ENCODE peak calls at places on chromosomes 12 and 14, in ten cellular contexts. R is PC-3; O is GM12878; N is GM23338; S is uterus; Q is ovary; H is tibial artery; Z is psoas muscle; L is heart right ventricle; K is CD4-positive, alpha-beta T cell. W is an unnamed sample.

GRCh38 chr14:75132374-75133086 is 5.7 kb upstream of the NEK9 start:
- DNase-seq in O (peak; percentile 66), L (no peak), H (no peak), K (peak; percentile 6), S (peak; percentile 69), Q (no peak), R (peak; percentile 93), Z (no peak), N (peak; percentile 87), W (peak; percentile 35)

GRCh38 chr12:66156654-66157053 is 13.1 kb downstream of the TMBIM4 start:
- DNase-seq in S (no peak), L (no peak), K (no peak), Z (no peak), O (no peak), Q (no peak), H (no peak), R (peak; percentile 59), N (no peak), W (no peak)

GRCh38 chr14:64746298-64747250 is 42.4 kb downstream of the PLEKHG3 start:
- DNase-seq in R (no peak), O (no peak), L (no peak), S (no peak), H (no peak), Z (no peak), Q (no peak), K (no peak), N (no peak), W (no peak)

GRCh38 chr14:97977711-97978261 is 1180.6 kb downstream of the VRK1 start:
- DNase-seq in O (no peak), K (peak; percentile 76), N (no peak), Q (peak; percentile 81), H (peak; percentile 91), L (peak; percentile 83), S (peak; percentile 81), Z (peak; percentile 77), R (peak; percentile 70), W (peak; percentile 3)

GRCh38 chr14:54342806-54343205 is 54.0 kb upstream of the CDKN3 start:
- DNase-seq in S (no peak), O (no peak), R (no peak), N (no peak), H (no peak), L (no peak), Z (no peak), Q (no peak), K (no peak), W (no peak)

GRCh38 chr12:80712866-80713265 is 3.8 kb upstream of the MYF5 start:
- DNase-seq in L (no peak), H (no peak), Z (no peak), S (no peak), K (no peak), O (no peak), R (no peak), N (no peak), Q (no peak), W (no peak)

GRCh38 chr12:57850924-57851323 is 4.4 kb upstream of the CTDSP2 start:
- DNase-seq in K (no peak), Q (peak; percentile 38), O (no peak), H (no peak), N (peak; percentile 64), L (no peak), S (no peak), R (no peak), Z (no peak), W (no peak)

GRCh38 chr12:6046511-6047180 is 77.8 kb downstream of the VWF start:
- DNase-seq in K (no peak), N (no peak), S (no peak), Q (no peak), R (no peak), O (no peak), L (no peak), H (no peak), Z (no peak), W (no peak)

GRCh38 chr12:43072431-43072830 is 479.6 kb downstream of the ADAMTS20 start:
- DNase-seq in Q (no peak), O (no peak), K (no peak), N (no peak), S (no peak), Z (no peak), L (no peak), R (no peak), H (no peak), W (no peak)

GRCh38 chr14:32601908-32602307 is 272.8 kb downstream of the AKAP6 start:
- DNase-seq in L (no peak), Z (no peak), R (no peak), S (no peak), Q (no peak), K (no peak), H (no peak), N (no peak), O (no peak), W (no peak)

GRCh38 chr12:94643585-94643984 is 6.8 kb downstream of the TMCC3 start:
- DNase-seq in N (no peak), K (no peak), L (no peak), R (peak; percentile 6), O (no peak), S (no peak), Q (no peak), H (no peak), Z (no peak), W (no peak)

GRCh38 chr12:71166869-71167268 is 9.1 kb upstream of the TSPAN8 start:
- DNase-seq in O (no peak), H (no peak), K (no peak), Q (no peak), Z (no peak), L (no peak), S (no peak), R (no peak), N (no peak), W (no peak)

GRCh38 chr12:47223848-47224213 is 144.1 kb upstream of the AMIGO2 start:
- DNase-seq in Z (peak; percentile 57), L (peak; percentile 35), K (no peak), N (no peak), O (no peak), R (no peak), Q (peak; percentile 56), S (peak; percentile 29), H (no peak), W (no peak)

GRCh38 chr12:100391856-100392255 is 35.0 kb downstream of the SLC17A8 start:
- DNase-seq in Z (no peak), L (no peak), N (no peak), Q (no peak), S (no peak), K (no peak), O (no peak), H (no peak), R (peak; percentile 54), W (no peak)
- TF ChIP-seq CTCF in Z (no peak), L (peak; percentile 14), N (peak; percentile 27), Q (no peak), S (no peak), K (no peak), O (no peak), H (no peak), R (peak; percentile 67), W (no peak)

GRCh38 chr14:83253870-83254269 is 1720.2 kb upstream of the SEL1L start:
- DNase-seq in O (no peak), N (no peak), H (no peak), L (no peak), S (no peak), K (no peak), R (no peak), Z (no peak), Q (no peak), W (no peak)
- H3K27ac ChIP-seq in O (no peak overlapping the region), N (no peak overlapping the region), H (no peak overlapping the region), L (no peak overlapping the region), S (no peak overlapping the region), K (no peak overlapping the region), R (no peak overlapping the region), Z (no peak overlapping the region), Q (no peak overlapping the region), W (no peak overlapping the region)

DNA sequence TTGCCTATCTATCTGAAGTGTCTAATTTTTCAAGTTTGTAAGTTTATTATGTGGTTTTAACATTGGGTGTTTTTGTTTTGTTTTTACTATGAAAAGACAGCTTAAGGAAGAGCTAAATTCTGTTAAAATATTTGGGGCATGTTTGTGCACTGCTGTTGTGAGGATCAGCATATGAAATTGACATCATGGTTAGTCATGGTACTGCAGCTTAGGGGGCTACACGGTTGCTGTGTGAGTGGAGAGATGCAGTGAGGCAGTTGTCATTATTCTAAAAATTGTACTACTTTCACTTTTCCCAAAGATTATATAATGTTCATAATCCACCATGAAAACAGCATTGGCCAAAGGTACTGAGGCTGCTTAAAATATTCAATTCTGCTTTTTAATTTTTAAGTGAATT is 49.0 kb downstream of the ZC3H14 start:
- DNase-seq in S (no peak), R (no peak), L (no peak), Z (no peak), O (no peak), K (no peak), Q (no peak), N (no peak), H (no peak), W (no peak)
- TF ChIP-seq CTCF in S (no peak), R (no peak), L (no peak), Z (no peak), O (no peak), K (no peak), Q (no peak), N (no peak), H (no peak), W (no peak)

GRCh38 chr12:50639721-50640120 is 124.2 kb upstream of the ATF1 start:
- DNase-seq in R (peak; percentile 82), Z (no peak), L (no peak), K (no peak), N (no peak), H (no peak), Q (no peak), S (no peak), O (no peak), W (no peak)

GRCh38 chr12:50638482-50638880 is 125.4 kb upstream of the ATF1 start:
- DNase-seq in O (no peak), R (no peak), Z (no peak), K (no peak), N (no peak), L (no peak), S (no peak), Q (no peak), H (no peak), W (no peak)

GRCh38 chr12:50636505-50636904 is 127.4 kb upstream of the ATF1 start:
- DNase-seq in K (no peak), S (no peak), Z (no peak), N (no peak), O (no peak), Q (no peak), H (no peak), L (no peak), R (no peak), W (no peak)

GRCh38 chr12:50635857-50636256 is 128.0 kb upstream of the ATF1 start:
- DNase-seq in L (no peak), Q (no peak), R (no peak), K (no peak), H (no peak), Z (no peak), O (no peak), S (no peak), N (no peak), W (no peak)

DNA sequence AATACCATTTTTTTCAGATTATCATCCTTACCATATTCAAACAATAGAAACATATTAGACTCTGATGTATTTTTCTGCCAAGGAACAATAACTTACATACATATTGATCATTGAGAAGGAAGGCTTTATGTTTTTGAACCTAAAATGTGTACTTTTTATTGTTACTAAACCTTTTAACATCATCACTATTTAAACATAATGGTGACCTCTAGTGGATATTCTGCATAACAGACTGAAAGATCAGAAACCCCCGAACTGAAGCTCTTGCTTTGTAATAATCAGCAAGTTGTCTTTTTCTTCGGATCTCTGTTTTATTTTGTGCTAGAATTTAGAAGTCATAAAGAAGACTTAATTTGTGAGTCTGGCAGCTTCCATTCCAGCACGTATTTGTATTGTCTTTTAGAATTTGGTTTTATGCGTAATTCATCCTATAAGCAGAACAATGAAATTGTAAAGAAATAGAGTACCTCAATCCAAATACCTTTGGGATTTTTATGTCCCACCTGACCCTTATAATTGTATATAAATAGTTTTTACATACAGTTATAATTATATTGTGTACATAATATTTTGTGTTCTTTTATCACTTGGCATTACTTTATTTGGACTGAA is 125.9 kb upstream of the ATF1 start:
- DNase-seq in Q (no peak), S (no peak), H (no peak), N (peak; percentile 74), Z (no peak), L (no peak), K (no peak), O (no peak), R (peak; percentile 73), W (no peak)
- H3K27ac ChIP-seq in Q (no peak overlapping the region), S (peak overlapping the region; percentile 26), H (no peak overlapping the region), N (no peak overlapping the region), Z (no peak overlapping the region), L (no peak overlapping the region), K (no peak overlapping the region), O (no peak overlapping the region), R (peak overlapping the region; percentile 22), W (no peak overlapping the region)